ENCODE peak calls at places on chromosome 16, in six cellular contexts. F, D, T, P, E and N are unnamed samples.

GRCh38 chr16:16075463-16076399 is 126.3 kb downstream of the ABCC1 start:
- DNase-seq in T (no peak), E (no peak), F (no peak), P (no peak), D (no peak), N (peak)

GRCh38 chr16:51388516-51388951 is 237.5 kb upstream of the SALL1 start:
- DNase-seq in F (no peak), T (no peak), E (no peak), P (no peak), D (no peak), N (no peak)

GRCh38 chr16:53864819-53865491 is 161.0 kb downstream of the FTO start:
- DNase-seq in E (no peak), F (no peak), D (peak), T (no peak), P (no peak), N (no peak)

GRCh38 chr16:26952411-26952810 is 114.3 kb upstream of the C16orf82 start:
- DNase-seq in P (no peak), F (no peak), D (no peak), E (no peak), T (no peak), N (no peak)

GRCh38 chr16:85902366-85903155 is 3.6 kb downstream of the IRF8 start:
- DNase-seq in D (no peak), T (no peak), E (no peak), F (no peak), P (no peak), N (no peak)

GRCh38 chr16:51408357-51408756 is 257.3 kb upstream of the SALL1 start:
- DNase-seq in E (no peak), T (no peak), F (no peak), D (no peak), P (no peak), N (no peak)

GRCh38 chr16:19689342-19689741 is 28.7 kb downstream of the KNOP1 start:
- DNase-seq in P (no peak), E (no peak), D (no peak), T (no peak), F (no peak), N (no peak)

GRCh38 chr16:15820837-15821236 is 36.0 kb downstream of the MYH11 start:
- DNase-seq in E (no peak), F (no peak), T (no peak), P (no peak), D (no peak), N (no peak)

GRCh38 chr16:5062790-5063765 is 2.7 kb downstream of the C16orf89 start:
- DNase-seq in F (no peak), P (no peak), D (no peak), E (no peak), T (no peak), N (no peak)

GRCh38 chr16:19555938-19556778 is 655 bp downstream of the VPS35L start:
- DNase-seq in E (no peak), F (no peak), T (no peak), P (no peak), D (peak), N (no peak)

GRCh38 chr16:81601008-81601428 is 156.4 kb downstream of the CMIP start:
- DNase-seq in P (no peak), F (no peak), D (peak), T (peak), E (no peak), N (no peak)

GRCh38 chr16:1972490-1972877 is 631 bp downstream of the TBL3 start:
- DNase-seq in P (no peak), E (peak), T (no peak), F (no peak), D (no peak), N (peak)

GRCh38 chr16:84879569-84880487 is 60.0 kb downstream of the CRISPLD2 start:
- DNase-seq in E (no peak), T (no peak), P (no peak), F (no peak), D (peak), N (no peak)

GRCh38 chr16:4534151-4534790 is 4.3 kb downstream of the CDIP1 start:
- DNase-seq in D (no peak), F (no peak), T (no peak), E (no peak), P (no peak), N (no peak)

GRCh38 chr16:27110524-27110896 is 43.8 kb downstream of the C16orf82 start:
- DNase-seq in F (no peak), D (no peak), E (peak), P (no peak), T (no peak), N (no peak)

GRCh38 chr16:50160495-50161164 is 7.5 kb downstream of the TENT4B start:
- DNase-seq in T (no peak), F (no peak), E (no peak), D (no peak), P (no peak), N (no peak)

GRCh38 chr16:88694221-88695087 is 8.1 kb upstream of the SNAI3 start:
- DNase-seq in E (no peak), D (no peak), P (no peak), T (no peak), F (no peak), N (no peak)

GRCh38 chr16:88356727-88357199 is 26.0 kb upstream of the ZNF469 start:
- DNase-seq in P (no peak), D (no peak), T (no peak), F (no peak), E (peak), N (no peak)

GRCh38 chr16:17565605-17566004 is 94.8 kb upstream of the XYLT1 start:
- DNase-seq in F (no peak), P (no peak), E (no peak), T (no peak), D (no peak), N (no peak)

GRCh38 chr16:58426095-58426494 is 33.8 kb downstream of the GINS3 start:
- DNase-seq in P (no peak), E (no peak), F (no peak), D (no peak), T (no peak), N (no peak)

GRCh38 chr16:52573365-52574104 is 26.6 kb upstream of the TOX3 start:
- DNase-seq in P (no peak), F (no peak), T (no peak), E (no peak), D (no peak), N (peak)

GRCh38 chr16:51146256-51146924 is 4.7 kb downstream of the SALL1 start:
- DNase-seq in F (no peak), P (no peak), T (no peak), D (no peak), E (no peak), N (no peak)

GRCh38 chr16:27368358-27368722 is 33.6 kb upstream of the IL21R start:
- DNase-seq in E (no peak), P (no peak), T (no peak), D (no peak), F (no peak), N (no peak)

GRCh38 chr16:46974352-46974751 is 878 bp upstream of the DNAJA2 start:
- DNase-seq in T (no peak), P (no peak), D (peak), F (no peak), E (no peak), N (no peak)